ENCODE peak calls at places on chromosomes 11 and 22, in five cellular contexts. V is GM12891, W is amygdala, S is AG09309, D is fibroblast of mammary gland. Q is an unnamed sample.

GRCh38 chr22:45688606-45689080 is 17.0 kb downstream of the ATXN10 start:
- DNase-seq in S (peak; percentile 78), W (no peak), D (peak; percentile 82), V (no peak), Q (no peak)

GRCh38 chr11:17744151-17744940 is 9.8 kb downstream of the KCNC1 start:
- DNase-seq in D (peak; percentile 33), S (no peak), W (no peak), V (no peak), Q (no peak)

GRCh38 chr11:2194877-2195755 is 23.5 kb upstream of the TH start:
- DNase-seq in W (no peak), D (peak; percentile 4), V (peak; percentile 72), S (no peak), Q (peak; percentile 82)

GRCh38 chr22:43477966-43478365 is 66.2 kb downstream of the MPPED1 start:
- DNase-seq in S (no peak), V (no peak), W (no peak), D (no peak), Q (no peak)

GRCh38 chr22:43945632-43946390 is 9.4 kb upstream of the SAMM50 start:
- DNase-seq in V (peak; percentile 79), S (no peak), D (peak; percentile 61), W (peak; percentile 9), Q (no peak)

GRCh38 chr22:49951986-49952896 is 8.3 kb upstream of the PIM3 start:
- DNase-seq in S (no peak), V (no peak), W (no peak), D (no peak), Q (peak; percentile 94)

GRCh38 chr11:12377106-12377823 is at the start of gene PARVA:
- DNase-seq in S (peak; percentile 41), V (no peak), D (peak; percentile 69), W (peak; percentile 33), Q (peak; percentile 27)

GRCh38 chr22:47384977-47385376 is 622.5 kb downstream of the TBC1D22A start:
- DNase-seq in W (no peak), S (no peak), V (no peak), D (no peak), Q (no peak)

GRCh38 chr11:108973402-108974119 is 308.7 kb downstream of the DDX10 start:
- DNase-seq in W (no peak), D (peak; percentile 86), S (peak; percentile 86), V (no peak), Q (peak; percentile 38)

GRCh38 chr11:26655287-26655686 is 66.6 kb downstream of the SLC5A12 start:
- DNase-seq in D (no peak), S (no peak), W (no peak), V (no peak), Q (no peak)

GRCh38 chr22:38080847-38081635 is 2.9 kb downstream of the SLC16A8 start:
- DNase-seq in D (peak; percentile 18), W (peak; percentile 42), V (no peak), S (no peak), Q (no peak)

GRCh38 chr22:44270556-44270880 is 42.2 kb downstream of the SHISAL1 start:
- DNase-seq in S (no peak), W (no peak), D (no peak), V (no peak), Q (no peak)

GRCh38 chr11:78921517-78921916 is 346.9 kb upstream of the NARS2 start:
- DNase-seq in V (no peak), D (no peak), S (no peak), W (no peak), Q (no peak)

GRCh38 chr22:49881856-49882255 is 28.2 kb downstream of the ZBED4 start:
- DNase-seq in W (no peak), S (no peak), D (no peak), V (no peak), Q (no peak)

GRCh38 chr22:24149191-24149590 is 32.1 kb upstream of the SUSD2 start:
- DNase-seq in D (no peak), S (no peak), W (no peak), V (no peak), Q (no peak)

GRCh38 chr22:50544746-50545253 is 899 bp upstream of the KLHDC7B start:
- DNase-seq in D (no peak), V (no peak), W (no peak), S (no peak), Q (no peak)

GRCh38 chr11:33191456-33191855 is 30.2 kb upstream of the CSTF3 start:
- DNase-seq in D (no peak), W (no peak), V (no peak), S (no peak), Q (no peak)

Q was measured in 8988T.